ENCODE peak calls at places on chromosomes 13 and 19, in eight cellular contexts. W is HFF-Myc, C is AG10803, L is HFFc6, Q is HL-60, D is MCF 10A, Z is lung, V is osteoblast. I is an unnamed sample.

GRCh38 chr19:55802281-55802680 is 29.5 kb downstream of the NLRP11 start:
- DNase-seq in L (no peak), W (no peak), C (no peak), Z (no peak), D (no peak), V (no peak), Q (no peak), I (no peak)

GRCh38 chr13:98083507-98083906 is 59.4 kb upstream of the FARP1 start:
- DNase-seq in W (peak), L (peak), C (peak), D (peak), Q (no peak), Z (no peak), V (peak), I (peak)

GRCh38 chr19:855566-856120 is 3.5 kb downstream of the ELANE start:
- DNase-seq in D (no peak), L (no peak), W (no peak), V (no peak), C (no peak), Z (no peak), Q (no peak), I (no peak)

GRCh38 chr13:95784891-95785290 is 108.0 kb downstream of the DNAJC3 start:
- DNase-seq in Z (no peak), Q (no peak), V (peak), D (peak), L (peak), C (peak), W (no peak), I (no peak)

GRCh38 chr19:1566392-1567115 is 1.6 kb downstream of the MEX3D start:
- DNase-seq in W (peak), L (peak), C (peak), V (peak), Z (peak), Q (no peak), D (peak), I (peak)

GRCh38 chr13:102903659-102904407 is 58.0 kb downstream of the ERCC5 start:
- DNase-seq in D (peak), V (no peak), Z (no peak), Q (no peak), L (no peak), C (peak), W (no peak), I (no peak)

GRCh38 chr19:1488282-1488601 is 1.9 kb downstream of the PCSK4 start:
- DNase-seq in Z (no peak), D (no peak), C (no peak), V (no peak), Q (no peak), L (no peak), W (no peak), I (no peak)

GRCh38 chr19:44927746-44928145 is 13.3 kb downstream of the APOC1 start:
- DNase-seq in D (peak), W (no peak), L (no peak), Z (no peak), Q (no peak), C (peak), V (peak), I (no peak)

DNA sequence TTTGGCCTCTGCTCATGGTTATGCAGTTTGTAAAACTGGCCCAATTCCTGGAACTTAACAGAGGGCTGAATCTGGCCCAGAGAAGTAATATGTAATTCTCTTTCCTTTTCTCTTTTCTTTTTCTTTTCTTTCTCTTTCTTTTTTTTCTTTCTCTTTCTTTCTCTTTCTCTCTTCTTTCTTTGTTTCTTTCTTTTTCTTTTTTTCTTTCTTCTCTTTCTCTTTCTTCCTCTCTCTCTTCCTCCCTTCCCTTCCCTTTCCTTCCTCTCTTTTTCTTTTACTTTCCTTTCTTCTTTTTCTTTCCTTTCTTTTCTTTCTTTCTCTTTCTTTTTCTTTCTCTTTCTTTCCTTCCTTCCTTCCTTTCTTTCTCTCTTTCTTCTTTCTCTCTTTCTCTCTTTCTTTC is 88.8 kb upstream of the SLITRK5 start:
- DNase-seq in V (no peak), L (no peak), W (no peak), D (no peak), Z (no peak), Q (no peak), C (no peak), I (no peak)
- TF ChIP-seq CTCF in V (no peak), L (no peak), W (no peak), D (no peak), Z (no peak), Q (no peak), C (no peak), I (no peak)

DNA sequence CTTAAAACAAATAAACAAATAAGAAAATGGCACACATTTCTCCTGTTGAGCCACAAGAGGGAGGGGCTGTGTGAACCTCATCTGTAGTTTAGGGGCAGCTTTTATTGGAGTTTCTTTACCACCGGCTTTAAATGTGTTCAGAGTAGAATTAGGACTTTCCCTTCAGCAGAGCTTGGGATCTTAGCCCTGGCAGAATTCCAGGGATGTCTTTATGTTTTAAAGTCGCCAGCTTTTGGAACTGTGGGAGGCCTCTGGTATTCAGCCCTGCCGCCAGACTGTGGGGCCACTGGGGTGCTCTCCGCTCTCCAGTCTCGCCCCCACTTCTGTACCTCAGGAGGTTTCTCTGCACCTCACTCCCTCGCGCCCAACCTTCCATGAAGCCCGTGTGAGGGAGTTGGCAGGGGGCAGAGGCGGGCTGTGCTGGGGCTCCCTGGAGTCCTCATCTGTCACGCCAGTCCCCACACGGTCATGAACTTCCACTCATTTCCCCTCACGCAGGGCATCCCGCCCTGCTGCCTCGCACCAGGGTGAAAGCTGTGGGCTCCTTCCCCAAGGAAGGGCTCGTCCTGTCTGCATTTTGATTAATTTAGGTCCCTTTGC is 31.5 kb downstream of the CCDC8 start:
- DNase-seq in Z (no peak), Q (no peak), C (no peak), L (no peak), D (no peak), V (no peak), W (no peak), I (no peak)
- TF ChIP-seq CTCF in Z (no peak), Q (no peak), C (no peak), L (no peak), D (no peak), V (no peak), W (no peak), I (no peak)

GRCh38 chr19:7994114-7994513 is 11.3 kb downstream of the ELAVL1 start:
- DNase-seq in L (no peak), V (no peak), C (no peak), D (no peak), Q (no peak), Z (no peak), W (no peak), I (no peak)
- TF ChIP-seq CTCF in L (no peak), V (no peak), C (no peak), D (no peak), Q (no peak), Z (no peak), W (no peak), I (no peak)

DNA sequence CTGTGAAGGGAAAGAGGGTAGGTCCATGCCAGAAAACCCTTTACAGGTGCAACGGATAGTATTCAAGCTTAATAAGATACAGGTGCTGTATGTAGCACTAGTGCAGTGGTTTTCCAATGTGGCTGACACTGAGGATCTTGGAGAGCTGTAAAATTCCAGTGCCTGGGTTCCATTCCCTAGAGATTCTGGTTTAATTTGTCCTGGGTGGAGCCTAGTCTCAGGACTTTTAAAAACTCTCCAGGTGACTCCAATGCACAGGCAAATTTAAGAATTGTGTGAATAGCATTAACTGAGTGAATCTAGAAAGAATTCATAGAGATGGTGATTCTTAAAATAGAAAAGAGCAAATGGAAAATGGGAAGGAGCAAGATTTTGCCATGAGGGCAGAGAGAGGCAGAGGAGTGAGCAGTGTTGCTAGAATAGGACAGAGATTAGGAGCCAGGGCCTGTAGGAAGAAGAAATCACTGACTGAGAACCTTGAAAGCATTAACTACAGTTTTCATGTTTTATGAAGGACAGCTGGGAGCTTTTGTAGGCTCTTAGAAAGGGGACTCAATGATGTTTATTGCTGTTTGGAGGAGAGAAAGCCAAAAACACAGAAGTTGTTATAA is 261.8 kb downstream of the DLEU7 start:
- DNase-seq in D (no peak), Z (no peak), L (no peak), V (no peak), C (no peak), W (no peak), Q (no peak), I (no peak)
- TF ChIP-seq CTCF in D (no peak), Z (no peak), L (no peak), V (no peak), C (no peak), W (no peak), Q (no peak), I (no peak)

I was measured in AG09319.